ENCODE peak calls at places on chromosomes 6 and 20, in eight cellular contexts. F is cardiac fibroblast; A is activated CD4-positive, alpha-beta T cell treated with anti-CD3 and anti-CD28 coated beads, Interleukin-2, amount 50 U/mL, for 1 hour; S is effector memory CD4-positive, alpha-beta T cell; E is activated CD8-positive, alpha-beta memory T cell treated with anti-CD3 and anti-CD28 coated beads for 48 hours; P is endothelial cell; W is BE2C; K is fibroblast of the conjunctiva. C is an unnamed sample.

GRCh38 chr6:31896856-31897611 is 464 bp downstream of the EHMT2 start:
- DNase-seq in F (no peak), A (no peak), S (no peak), E (no peak), P (no peak), W (no peak), K (no peak), C (no peak)

GRCh38 chr6:138594042-138594636 is 94.8 kb upstream of the NHSL1 start:
- DNase-seq in F (peak), A (no peak), S (no peak), E (no peak), P (no peak), W (no peak), K (no peak), C (no peak)

GRCh38 chr6:158011478-158011920 is 29.8 kb downstream of the SYNJ2 start:
- DNase-seq in F (peak), A (no peak), S (no peak), E (no peak), P (no peak), W (no peak), K (no peak), C (no peak)

GRCh38 chr6:221531-222349 is 70.5 kb upstream of the DUSP22 start:
- DNase-seq in F (no peak), A (no peak), S (no peak), E (no peak), P (no peak), W (no peak), K (no peak), C (no peak)

GRCh38 chr6:96330884-96331283 is 190.7 kb upstream of the UFL1 start:
- DNase-seq in F (no peak), A (no peak), S (no peak), E (no peak), P (no peak), W (no peak), K (no peak), C (no peak)

GRCh38 chr6:85460951-85461805 is 11.3 kb downstream of the NT5E start:
- DNase-seq in F (peak), A (no peak), S (no peak), E (peak), P (no peak), W (no peak), K (no peak), C (peak)

GRCh38 chr6:83183082-83183828 is 9.8 kb downstream of the PGM3 start:
- DNase-seq in F (peak), A (no peak), S (no peak), E (no peak), P (no peak), W (no peak), K (peak), C (no peak)

GRCh38 chr6:2688416-2689064 is 62.2 kb downstream of the MYLK4 start:
- DNase-seq in F (peak), A (no peak), S (no peak), E (no peak), P (no peak), W (no peak), K (peak), C (no peak)

GRCh38 chr6:37127961-37128862 is 41.7 kb upstream of the PIM1 start:
- DNase-seq in F (peak), A (no peak), S (no peak), E (no peak), P (no peak), W (no peak), K (no peak), C (no peak)

GRCh38 chr20:22106308-22106938 is 401.0 kb downstream of the PAX1 start:
- DNase-seq in F (no peak), A (no peak), S (no peak), E (no peak), P (peak), W (no peak), K (peak), C (no peak)

GRCh38 chr20:48897298-48898044 is 24.0 kb upstream of the ARFGEF2 start:
- DNase-seq in F (peak), A (no peak), S (no peak), E (no peak), P (no peak), W (peak), K (no peak), C (no peak)

GRCh38 chr20:53735536-53736050 is 142.0 kb upstream of the ZNF217 start:
- DNase-seq in F (peak), A (no peak), S (no peak), E (no peak), P (no peak), W (no peak), K (peak), C (no peak)

GRCh38 chr20:21575981-21576740 is 62.3 kb upstream of the NKX2-2 start:
- DNase-seq in F (no peak), A (no peak), S (no peak), E (no peak), P (no peak), W (no peak), K (no peak), C (no peak)

GRCh38 chr6:12836009-12836408 is 119.4 kb downstream of the PHACTR1 start:
- DNase-seq in F (no peak), A (no peak), S (no peak), E (no peak), P (no peak), W (no peak), K (no peak), C (no peak)

GRCh38 chr6:7960848-7961247 is 50.3 kb upstream of the TXNDC5 start:
- DNase-seq in F (no peak), A (no peak), S (no peak), E (no peak), P (no peak), W (no peak), K (no peak), C (no peak)

GRCh38 chr6:139323511-139324445 is 32.0 kb upstream of the TXLNB start:
- DNase-seq in F (peak), A (peak), S (peak), E (peak), P (peak), W (peak), K (peak), C (peak)

C was measured in T-helper 2 cell.